ENCODE peak calls at places on chromosome 4, in nine cellular contexts. K is skeletal muscle cell; Z is BJ; L is foreskin fibroblast; P is thyroid gland; J is stimulated activated CD4-positive, alpha-beta T cell treated with anti-CD3 and anti-CD28 coated beads, Interleukin-2, amount 100 ng/mL, for 48 hours; S is fibroblast of the aortic adventitia; U is aorta; X is activated T-cell treated with anti-CD3 and anti-CD28 coated beads for 1 hour. D is an unnamed sample.

GRCh38 chr4:41061482-41062185 is 152.7 kb downstream of the APBB2 start:
- DNase-seq in Z (no peak), X (no peak), S (peak), P (no peak), L (peak), U (no peak), K (no peak), J (no peak), D (no peak)

GRCh38 chr4:1985287-1985686 is 23.5 kb downstream of the NELFA start:
- DNase-seq in P (no peak), K (no peak), X (no peak), S (no peak), J (no peak), Z (no peak), L (no peak), U (no peak), D (no peak)

GRCh38 chr4:166501941-166502382 is 628.9 kb downstream of the TLL1 start:
- DNase-seq in P (no peak), Z (no peak), X (no peak), K (no peak), J (no peak), S (peak), U (no peak), L (no peak), D (no peak)

GRCh38 chr4:122163301-122163700 is 11.2 kb downstream of the BLTP1 start:
- DNase-seq in Z (no peak), X (no peak), K (no peak), S (no peak), U (no peak), J (no peak), L (no peak), P (no peak), D (no peak)

GRCh38 chr4:38948551-38948950 is 80.9 kb downstream of the FAM114A1 start:
- DNase-seq in K (peak), X (no peak), L (peak), J (no peak), S (peak), U (no peak), P (no peak), Z (peak), D (peak)

GRCh38 chr4:6313216-6313615 is 43.6 kb downstream of the WFS1 start:
- DNase-seq in J (no peak), L (no peak), X (no peak), S (no peak), Z (no peak), U (no peak), K (no peak), P (no peak), D (no peak)

GRCh38 chr4:8090312-8090711 is 68.3 kb downstream of the ABLIM2 start:
- DNase-seq in J (no peak), K (no peak), P (no peak), L (no peak), U (no peak), X (no peak), S (peak), Z (peak), D (no peak)

GRCh38 chr4:87956501-87956900 is 19.0 kb upstream of the SPP1 start:
- DNase-seq in S (no peak), Z (no peak), U (no peak), K (no peak), L (no peak), P (no peak), X (no peak), J (no peak), D (no peak)

GRCh38 chr4:163902417-163902816 is 407.9 kb downstream of the TMA16 start:
- DNase-seq in Z (no peak), U (no peak), X (no peak), K (no peak), L (no peak), S (no peak), P (no peak), J (no peak), D (no peak)

GRCh38 chr4:34181891-34182290 is 2062.4 kb downstream of the ARAP2 start:
- DNase-seq in Z (peak), S (peak), X (no peak), J (no peak), P (no peak), U (no peak), K (peak), L (peak), D (no peak)

GRCh38 chr4:180832086-180832485 is 1411.1 kb upstream of the TENM3 start:
- DNase-seq in K (no peak), P (no peak), J (no peak), S (no peak), L (no peak), Z (no peak), X (no peak), U (no peak), D (no peak)

GRCh38 chr4:118396881-118397666 is 44.3 kb upstream of the PRSS12 start:
- DNase-seq in K (no peak), U (no peak), X (no peak), J (no peak), L (peak), P (no peak), Z (no peak), S (peak), D (no peak)

GRCh38 chr4:2837904-2838496 is 5.6 kb upstream of the ADD1 start:
- DNase-seq in S (peak), U (peak), Z (no peak), P (peak), K (no peak), J (peak), X (peak), L (peak), D (no peak)

GRCh38 chr4:109044446-109044845 is 258.0 kb downstream of the COL25A1 start:
- DNase-seq in J (no peak), L (peak), S (no peak), U (no peak), P (no peak), X (no peak), K (no peak), Z (no peak), D (no peak)

GRCh38 chr4:39565925-39566630 is 38.8 kb upstream of the UGDH start:
- DNase-seq in P (no peak), J (no peak), K (peak), Z (peak), U (no peak), S (peak), X (no peak), L (peak), D (peak)

GRCh38 chr4:153579872-153580271 is 104.2 kb upstream of the TLR2 start:
- DNase-seq in X (no peak), L (no peak), P (no peak), K (no peak), U (no peak), J (no peak), S (no peak), Z (no peak), D (no peak)

D was measured in SJSA1.